ENCODE peak calls at places on chromosomes 12 and 14, in five cellular contexts. One of them, this sample, is unnamed.

GRCh38 chr14:69868363-69868963 is 10.8 kb upstream of the SMOC1 start:
- DNase-seq in mucosa of descending colon: no peak
- DNase-seq in astrocyte of the spinal cord: no peak
- DNase-seq in fibroblast of mammary gland: no peak
- DNase-seq in psoas muscle: no peak
- DNase-seq in this sample: no peak

GRCh38 chr14:51104467-51104866 is 9.6 kb upstream of the TRIM9 start:
- DNase-seq in mucosa of descending colon: no peak
- DNase-seq in astrocyte of the spinal cord: no peak
- DNase-seq in fibroblast of mammary gland: no peak
- DNase-seq in psoas muscle: no peak
- DNase-seq in this sample: no peak

GRCh38 chr14:93007225-93007997 is 84.5 kb downstream of the CHGA start:
- DNase-seq in mucosa of descending colon: peak; percentile 58
- DNase-seq in astrocyte of the spinal cord: peak; percentile 80
- DNase-seq in fibroblast of mammary gland: peak; percentile 89
- DNase-seq in psoas muscle: peak; percentile 65
- DNase-seq in this sample: peak; percentile 54

GRCh38 chr14:92997343-92998061 is 74.6 kb downstream of the CHGA start:
- DNase-seq in mucosa of descending colon: no peak
- DNase-seq in astrocyte of the spinal cord: no peak
- DNase-seq in fibroblast of mammary gland: no peak
- DNase-seq in psoas muscle: no peak
- DNase-seq in this sample: no peak

GRCh38 chr14:83355609-83356008 is 1822.0 kb upstream of the SEL1L start:
- DNase-seq in mucosa of descending colon: no peak
- DNase-seq in astrocyte of the spinal cord: no peak
- DNase-seq in fibroblast of mammary gland: no peak
- DNase-seq in psoas muscle: no peak
- DNase-seq in this sample: no peak

GRCh38 chr12:59699408-59700144 is 103.7 kb downstream of the SLC16A7 start:
- DNase-seq in mucosa of descending colon: no peak
- DNase-seq in astrocyte of the spinal cord: peak; percentile 13
- DNase-seq in fibroblast of mammary gland: peak; percentile 86
- DNase-seq in psoas muscle: no peak
- DNase-seq in this sample: no peak

GRCh38 chr12:14256139-14256538 is 109.3 kb upstream of the ATF7IP start:
- DNase-seq in mucosa of descending colon: no peak
- DNase-seq in astrocyte of the spinal cord: peak; percentile 39
- DNase-seq in fibroblast of mammary gland: peak; percentile 61
- DNase-seq in psoas muscle: no peak
- DNase-seq in this sample: peak; percentile 21

GRCh38 chr14:65312859-65313258 is 99.7 kb upstream of the FUT8 start:
- DNase-seq in mucosa of descending colon: no peak
- DNase-seq in astrocyte of the spinal cord: no peak
- DNase-seq in fibroblast of mammary gland: peak; percentile 41
- DNase-seq in psoas muscle: no peak
- DNase-seq in this sample: no peak

GRCh38 chr14:99744199-99744872 is 48.9 kb upstream of the EML1 start:
- DNase-seq in mucosa of descending colon: no peak
- DNase-seq in astrocyte of the spinal cord: peak; percentile 74
- DNase-seq in fibroblast of mammary gland: peak; percentile 54
- DNase-seq in psoas muscle: no peak
- DNase-seq in this sample: no peak

GRCh38 chr14:58730793-58731464 is 93.2 kb downstream of the DACT1 start:
- DNase-seq in mucosa of descending colon: no peak
- DNase-seq in astrocyte of the spinal cord: no peak
- DNase-seq in fibroblast of mammary gland: peak; percentile 60
- DNase-seq in psoas muscle: no peak
- DNase-seq in this sample: no peak

GRCh38 chr12:57816855-57817151 is 1.7 kb downstream of the AVIL start:
- DNase-seq in mucosa of descending colon: no peak
- DNase-seq in astrocyte of the spinal cord: no peak
- DNase-seq in fibroblast of mammary gland: peak; percentile 77
- DNase-seq in psoas muscle: peak; percentile 40
- DNase-seq in this sample: no peak

GRCh38 chr12:124914392-124915248 is at the start of gene UBC:
- DNase-seq in mucosa of descending colon: peak; percentile 93
- DNase-seq in astrocyte of the spinal cord: peak; percentile 96
- DNase-seq in fibroblast of mammary gland: peak; percentile 90
- DNase-seq in psoas muscle: peak; percentile 91
- DNase-seq in this sample: peak; percentile 71

GRCh38 chr12:124917135-124917840 is 2.8 kb upstream of the UBC start:
- DNase-seq in mucosa of descending colon: peak; percentile 95
- DNase-seq in astrocyte of the spinal cord: peak; percentile 100
- DNase-seq in fibroblast of mammary gland: peak; percentile 100
- DNase-seq in psoas muscle: peak; percentile 96
- DNase-seq in this sample: peak; percentile 100

GRCh38 chr12:124917841-124918621 is 3.6 kb upstream of the UBC start:
- DNase-seq in mucosa of descending colon: no peak
- DNase-seq in astrocyte of the spinal cord: no peak
- DNase-seq in fibroblast of mammary gland: no peak
- DNase-seq in psoas muscle: no peak
- DNase-seq in this sample: no peak

GRCh38 chr12:124915249-124916236 is 1.1 kb upstream of the UBC start:
- DNase-seq in mucosa of descending colon: peak; percentile 82
- DNase-seq in astrocyte of the spinal cord: no peak
- DNase-seq in fibroblast of mammary gland: peak; percentile 35
- DNase-seq in psoas muscle: peak; percentile 79
- DNase-seq in this sample: no peak

DNA sequence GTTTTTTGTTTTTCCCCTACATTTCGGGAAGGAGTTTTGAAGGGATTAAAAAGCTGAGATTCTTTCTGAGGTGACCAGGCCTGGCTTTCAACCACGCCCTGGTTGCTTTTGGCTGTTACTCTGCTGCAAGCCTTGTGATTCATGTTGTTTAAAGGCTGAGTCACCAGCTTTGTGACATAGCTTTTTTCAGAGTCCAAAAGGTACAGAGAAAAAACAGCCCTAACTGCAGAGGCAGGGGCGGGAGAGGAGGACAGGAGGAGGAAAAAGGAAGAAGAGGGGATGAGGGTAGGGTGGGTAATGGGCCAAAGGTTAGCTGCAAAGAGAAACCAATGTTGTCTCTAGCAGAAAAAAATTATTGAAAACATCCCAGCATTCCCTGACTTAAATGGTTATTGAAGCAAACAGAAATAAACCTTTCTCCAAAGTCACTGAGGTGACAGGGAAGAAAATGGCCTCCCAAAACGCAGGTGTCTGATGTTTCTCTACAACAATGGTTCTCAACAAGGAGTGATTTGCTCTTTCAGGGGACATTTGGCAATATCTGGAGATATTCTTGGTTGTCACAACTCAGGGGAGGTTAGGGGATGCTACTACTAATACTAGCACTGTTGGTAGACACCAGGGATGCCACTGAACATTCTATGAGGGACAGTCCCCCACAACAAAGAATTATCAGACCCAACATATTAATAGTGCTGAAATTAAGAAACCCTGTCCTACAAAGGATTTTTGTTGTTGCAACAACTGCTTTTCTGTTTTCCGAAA is 2.1 kb upstream of the UBC start:
- DNase-seq in mucosa of descending colon: peak; percentile 66
- DNase-seq in astrocyte of the spinal cord: peak; percentile 94
- DNase-seq in fibroblast of mammary gland: peak; percentile 97
- DNase-seq in psoas muscle: peak; percentile 73
- DNase-seq in this sample: peak; percentile 91
- H3K4me3 ChIP-seq in mucosa of descending colon: no peak overlapping the region
- H3K4me3 ChIP-seq in astrocyte of the spinal cord: peak overlapping the region; percentile 10
- H3K4me3 ChIP-seq in fibroblast of mammary gland: peak overlapping the region; percentile 100
- H3K4me3 ChIP-seq in psoas muscle: peak overlapping the region; percentile 94
- H3K4me3 ChIP-seq in this sample: peak overlapping the region; percentile 97

GRCh38 chr14:88962356-88962755 is 137.9 kb downstream of the TTC8 start:
- DNase-seq in mucosa of descending colon: no peak
- DNase-seq in astrocyte of the spinal cord: no peak
- DNase-seq in fibroblast of mammary gland: peak; percentile 62
- DNase-seq in psoas muscle: no peak
- DNase-seq in this sample: peak; percentile 88
- TF ChIP-seq CTCF in mucosa of descending colon: no peak
- TF ChIP-seq CTCF in astrocyte of the spinal cord: no peak
- TF ChIP-seq CTCF in fibroblast of mammary gland: no peak
- TF ChIP-seq CTCF in psoas muscle: no peak
- TF ChIP-seq CTCF in this sample: no peak

DNA sequence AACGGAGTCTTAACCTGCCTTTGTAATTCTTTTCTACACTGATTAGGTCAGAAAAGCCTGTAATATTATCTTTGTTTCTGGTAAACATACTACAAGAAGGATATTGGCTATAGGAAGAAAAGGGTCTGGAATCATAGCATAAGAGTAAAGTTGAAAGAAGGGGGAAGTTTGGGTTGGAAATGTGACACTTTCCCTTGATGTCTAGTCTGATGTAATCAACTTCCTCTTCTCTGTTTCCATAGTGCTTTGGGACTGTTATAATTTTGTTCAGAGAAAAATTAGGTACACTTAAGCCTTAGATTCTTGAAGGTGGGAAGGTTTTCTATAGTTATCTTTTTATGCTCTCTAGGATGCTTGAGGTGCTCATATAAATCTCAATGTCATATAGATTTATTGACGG is 322.2 kb downstream of the AEBP2 start:
- DNase-seq in mucosa of descending colon: no peak
- DNase-seq in astrocyte of the spinal cord: no peak
- DNase-seq in fibroblast of mammary gland: no peak
- DNase-seq in psoas muscle: no peak
- DNase-seq in this sample: no peak
- H3K4me3 ChIP-seq in mucosa of descending colon: no peak overlapping the region
- H3K4me3 ChIP-seq in astrocyte of the spinal cord: no peak overlapping the region
- H3K4me3 ChIP-seq in fibroblast of mammary gland: no peak overlapping the region
- H3K4me3 ChIP-seq in psoas muscle: no peak overlapping the region
- H3K4me3 ChIP-seq in this sample: no peak overlapping the region

DNA sequence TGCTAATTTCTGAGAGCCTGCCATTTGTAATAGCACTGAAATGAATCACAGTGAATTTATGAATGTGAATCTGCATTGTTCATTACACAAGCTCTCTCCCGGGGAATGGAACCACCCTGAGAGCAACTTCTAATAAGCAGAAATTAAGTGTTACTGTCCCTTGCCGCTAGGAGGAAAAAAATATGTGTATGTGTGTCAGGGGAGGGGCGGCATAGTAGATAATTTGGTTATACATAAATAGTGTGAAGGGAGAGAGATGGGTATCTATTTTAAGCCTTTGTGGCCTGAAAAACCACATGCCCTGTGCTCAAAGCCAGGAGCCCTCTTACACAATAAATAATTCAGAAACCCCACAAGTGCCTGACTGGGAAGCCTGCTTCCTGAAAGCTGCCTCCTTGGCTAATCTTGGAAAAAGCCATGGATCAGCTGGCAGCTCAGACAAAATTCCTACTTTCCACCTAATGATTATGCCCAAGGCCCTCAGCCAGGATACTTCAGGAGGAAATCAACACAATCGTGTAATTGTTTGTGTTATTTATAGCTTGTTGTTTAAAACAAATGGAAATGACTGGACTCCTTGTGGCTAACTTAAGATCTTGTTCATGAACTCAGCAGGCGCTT is 366.2 kb upstream of the KITLG start:
- DNase-seq in mucosa of descending colon: no peak
- DNase-seq in astrocyte of the spinal cord: peak; percentile 75
- DNase-seq in fibroblast of mammary gland: peak; percentile 84
- DNase-seq in psoas muscle: no peak
- DNase-seq in this sample: peak; percentile 43
- TF ChIP-seq CTCF in mucosa of descending colon: no peak
- TF ChIP-seq CTCF in astrocyte of the spinal cord: no peak
- TF ChIP-seq CTCF in fibroblast of mammary gland: peak; percentile 10
- TF ChIP-seq CTCF in psoas muscle: peak; percentile 18
- TF ChIP-seq CTCF in this sample: peak; percentile 7

GRCh38 chr14:105415481-105416428 is 3.9 kb upstream of the MTA1 start:
- DNase-seq in mucosa of descending colon: no peak
- DNase-seq in astrocyte of the spinal cord: no peak
- DNase-seq in fibroblast of mammary gland: no peak
- DNase-seq in psoas muscle: no peak
- DNase-seq in this sample: no peak
- H3K4me3 ChIP-seq in mucosa of descending colon: no peak overlapping the region
- H3K4me3 ChIP-seq in astrocyte of the spinal cord: peak overlapping the region; percentile 27
- H3K4me3 ChIP-seq in fibroblast of mammary gland: no peak overlapping the region
- H3K4me3 ChIP-seq in psoas muscle: peak overlapping the region; percentile 67
- H3K4me3 ChIP-seq in this sample: peak overlapping the region; percentile 34

DNA sequence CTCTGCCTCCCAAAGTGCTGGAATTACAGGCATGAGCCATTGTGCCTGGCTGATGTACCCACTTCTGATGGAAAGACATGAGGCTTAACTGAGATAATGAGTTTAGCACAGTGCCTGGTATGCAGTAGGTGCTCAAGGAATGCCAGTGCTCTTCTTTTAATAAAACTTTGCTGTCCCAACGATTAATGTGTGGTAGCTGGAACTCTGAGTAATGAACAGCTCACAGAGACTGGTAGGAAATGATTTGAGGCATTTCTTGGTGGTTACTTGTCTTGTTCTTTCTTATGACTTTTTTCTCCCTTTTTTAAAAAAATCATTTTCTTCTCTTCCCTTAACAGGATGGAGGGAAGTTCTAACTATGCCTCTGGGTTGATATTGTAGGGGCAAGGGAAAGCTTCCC is 235.7 kb upstream of the PWP1 start:
- DNase-seq in mucosa of descending colon: no peak
- DNase-seq in astrocyte of the spinal cord: peak; percentile 33
- DNase-seq in fibroblast of mammary gland: peak; percentile 67
- DNase-seq in psoas muscle: no peak
- DNase-seq in this sample: no peak
- TF ChIP-seq CTCF in mucosa of descending colon: no peak
- TF ChIP-seq CTCF in astrocyte of the spinal cord: no peak
- TF ChIP-seq CTCF in fibroblast of mammary gland: no peak
- TF ChIP-seq CTCF in psoas muscle: no peak
- TF ChIP-seq CTCF in this sample: no peak

This sample was measured in retinal pigment epithelial cell.